ENCODE peak calls at places on chromosomes 4 and X, in four cellular contexts. Y is endothelial cell of umbilical vein, N is GM12878, Q is K562. Z is an unnamed sample.

GRCh38 chrX:120560405-120560841 is 339 bp downstream of the CUL4B start:
- DNase-seq in Y (peak), N (no peak), Q (no peak), Z (peak)

GRCh38 chrX:15299945-15300851 is 15.2 kb downstream of the ASB11 start:
- DNase-seq in Y (peak), N (no peak), Q (peak), Z (peak)

GRCh38 chrX:39194673-39195072 is 393.4 kb downstream of the MID1IP1 start:
- DNase-seq in Y (no peak), N (no peak), Q (no peak), Z (no peak)

GRCh38 chrX:151984328-151984727 is 9.9 kb upstream of the GABRE start:
- DNase-seq in Y (peak), N (no peak), Q (no peak), Z (peak)

GRCh38 chr4:113582737-113583136 is 178.8 kb downstream of the CAMK2D start:
- DNase-seq in Y (no peak), N (no peak), Q (no peak), Z (no peak)

GRCh38 chr4:139593091-139593564 is 37.1 kb upstream of the SETD7 start:
- DNase-seq in Y (peak), N (no peak), Q (no peak), Z (peak)

GRCh38 chrX:130121505-130121800 is 11.2 kb upstream of the ELF4 start:
- DNase-seq in Y (no peak), N (no peak), Q (no peak), Z (no peak)

GRCh38 chr4:13484749-13485345 is 707 bp upstream of the RAB28 start:
- DNase-seq in Y (no peak), N (no peak), Q (peak), Z (peak)

GRCh38 chr4:159374749-159375535 is 272.1 kb downstream of the RAPGEF2 start:
- DNase-seq in Y (no peak), N (no peak), Q (no peak), Z (peak)

DNA sequence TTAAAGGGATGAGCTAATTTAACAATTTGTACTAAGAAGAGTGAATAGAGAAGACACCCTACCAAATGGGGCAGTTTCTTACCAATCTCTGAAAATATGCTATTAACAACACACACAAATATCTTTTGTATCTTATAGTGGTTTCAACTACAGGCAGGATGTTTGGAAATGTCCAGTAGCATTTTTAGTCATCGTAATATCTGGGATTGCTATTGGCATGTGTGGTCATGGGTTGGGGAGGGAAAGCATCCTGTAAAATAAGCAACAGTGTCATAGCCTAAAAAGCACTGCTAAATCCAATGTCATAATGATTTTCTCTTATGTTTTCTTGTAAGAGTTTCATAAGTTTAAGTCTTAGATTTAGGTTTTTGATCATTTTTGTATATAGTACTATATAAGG is 29.3 kb upstream of the ABCG2 start:
- DNase-seq in Y (no peak), N (no peak), Q (no peak), Z (peak)
- TF ChIP-seq FOS in Y (no peak), N (no peak), Q (no peak), Z (no peak)

GRCh38 chr4:128289523-128290158 is 2.0 kb upstream of the PGRMC2 start:
- DNase-seq in Y (no peak), N (no peak), Q (peak), Z (no peak)
- H3K4me2 ChIP-seq in Y (no peak), N (peak), Q (peak), Z (peak)

GRCh38 chr4:162116085-162116784 is 47.6 kb downstream of the FSTL5 start:
- DNase-seq in Y (no peak), N (no peak), Q (no peak), Z (no peak)
- TF ChIP-seq FOS in Y (no peak), N (no peak), Q (no peak), Z (no peak)

GRCh38 chr4:7451434-7451789 is 16.7 kb upstream of the PSAPL1 start:
- DNase-seq in Y (no peak), N (no peak), Q (no peak), Z (no peak)
- H3K4me2 ChIP-seq in Y (no peak), N (no peak), Q (no peak), Z (no peak)

GRCh38 chr4:10196191-10196590 is 79.6 kb upstream of the WDR1 start:
- DNase-seq in Y (no peak), N (no peak), Q (no peak), Z (no peak)
- TF ChIP-seq FOS in Y (no peak), N (no peak), Q (no peak), Z (no peak)

GRCh38 chr4:186072516-186072915 is 3.6 kb downstream of the TLR3 start:
- DNase-seq in Y (no peak), N (no peak), Q (no peak), Z (no peak)

GRCh38 chr4:186061919-186062318 is 7.0 kb upstream of the TLR3 start:
- DNase-seq in Y (no peak), N (no peak), Q (no peak), Z (no peak)

GRCh38 chr4:186069734-186070133 is 778 bp downstream of the TLR3 start:
- DNase-seq in Y (no peak), N (no peak), Q (no peak), Z (no peak)

GRCh38 chr4:186068581-186069402 is at the start of gene TLR3:
- DNase-seq in Y (peak), N (no peak), Q (no peak), Z (peak)

GRCh38 chr4:186067757-186068385 is 1.1 kb upstream of the TLR3 start:
- DNase-seq in Y (peak), N (peak), Q (no peak), Z (peak)
- H3K4me2 ChIP-seq in Y (peak), N (peak), Q (no peak), Z (peak)